ENCODE peak calls at places on chromosomes 13 and 19, in ten cellular contexts. J is Peyer's patch, Q is AG09319, T is dorsolateral prefrontal cortex, M is HFFc6, F is GM23338, S is fibroblast of pulmonary artery, I is OCI-LY7, B is kidney, X is neural crest cell. P is an unnamed sample.

GRCh38 chr13:85970727-85971126 is 171.5 kb upstream of the SLITRK6 start:
- DNase-seq in J (no peak), Q (no peak), T (no peak), M (no peak), F (no peak), S (peak; percentile 48), I (no peak), B (no peak), X (no peak), P (no peak)

GRCh38 chr19:13902993-13903555 is 2.8 kb downstream of the BRME1 start:
- DNase-seq in J (no peak), Q (no peak), T (no peak), M (no peak), F (peak; percentile 65), S (peak; percentile 20), I (peak; percentile 51), B (no peak), X (no peak), P (no peak)

GRCh38 chr13:84121456-84121855 is 239.2 kb upstream of the SLITRK1 start:
- DNase-seq in J (no peak), Q (no peak), T (no peak), M (peak; percentile 36), F (no peak), S (peak; percentile 21), I (no peak), B (no peak), X (no peak), P (no peak)

GRCh38 chr13:37811441-37811840 is 58.1 kb downstream of the TRPC4 start:
- DNase-seq in J (no peak), Q (no peak), T (no peak), M (no peak), F (no peak), S (peak; percentile 35), I (no peak), B (no peak), X (no peak), P (no peak)

GRCh38 chr13:111502957-111503356 is 182.5 kb downstream of the TEX29 start:
- DNase-seq in J (no peak), Q (no peak), T (no peak), M (no peak), F (no peak), S (no peak), I (no peak), B (peak; percentile 37), X (no peak), P (no peak)

GRCh38 chr19:48890551-48890950 is 8.0 kb downstream of the TULP2 start:
- DNase-seq in J (no peak), Q (no peak), T (no peak), M (no peak), F (no peak), S (no peak), I (no peak), B (no peak), X (no peak), P (no peak)

GRCh38 chr13:21849323-21849722 is 178.4 kb downstream of the FGF9 start:
- DNase-seq in J (peak; percentile 62), Q (no peak), T (no peak), M (no peak), F (peak; percentile 79), S (peak; percentile 1), I (peak; percentile 39), B (no peak), X (no peak), P (peak; percentile 17)

GRCh38 chr13:51729853-51730553 is 74.0 kb downstream of the DHRS12 start:
- DNase-seq in J (no peak), Q (no peak), T (no peak), M (peak; percentile 85), F (no peak), S (peak; percentile 90), I (no peak), B (no peak), X (no peak), P (no peak)

GRCh38 chr13:68304287-68304893 is 1074.3 kb upstream of the PCDH9 start:
- DNase-seq in J (no peak), Q (no peak), T (no peak), M (no peak), F (peak; percentile 54), S (peak; percentile 19), I (peak; percentile 6), B (no peak), X (no peak), P (peak; percentile 11)

GRCh38 chr13:110546389-110546788 is 15.1 kb downstream of the RAB20 start:
- DNase-seq in J (no peak), Q (no peak), T (no peak), M (no peak), F (no peak), S (no peak), I (no peak), B (peak; percentile 40), X (no peak), P (no peak)

GRCh38 chr19:17775991-17776803 is 18.7 kb upstream of the B3GNT3 start:
- DNase-seq in J (peak; percentile 88), Q (no peak), T (no peak), M (no peak), F (no peak), S (no peak), I (no peak), B (no peak), X (no peak), P (no peak)

GRCh38 chr13:44011036-44011435 is 131.3 kb downstream of the LACC1 start:
- DNase-seq in J (no peak), Q (no peak), T (no peak), M (no peak), F (no peak), S (no peak), I (no peak), B (peak; percentile 72), X (no peak), P (no peak)

GRCh38 chr19:1648926-1649541 is 3.4 kb downstream of the TCF3 start:
- DNase-seq in J (peak; percentile 73), Q (no peak), T (no peak), M (no peak), F (no peak), S (no peak), I (no peak), B (peak; percentile 71), X (no peak), P (no peak)

GRCh38 chr13:85099245-85099644 is 700.0 kb downstream of the SLITRK6 start:
- DNase-seq in J (no peak), Q (no peak), T (no peak), M (no peak), F (no peak), S (no peak), I (no peak), B (no peak), X (no peak), P (no peak)

GRCh38 chr19:10335149-10336053 is 2.1 kb upstream of the RAVER1 start:
- DNase-seq in J (no peak), Q (no peak), T (no peak), M (no peak), F (peak; percentile 52), S (no peak), I (no peak), B (no peak), X (no peak), P (peak; percentile 18)
- TF ChIP-seq CTCF in J (no peak), Q (no peak), T (no peak), M (no peak), F (peak; percentile 46), S (no peak), I (peak; percentile 50), B (no peak), X (peak; percentile 16), P (no peak)

GRCh38 chr13:96966415-96967102 is 27.7 kb downstream of the OXGR1 start:
- DNase-seq in J (no peak), Q (no peak), T (no peak), M (no peak), F (no peak), S (no peak), I (no peak), B (no peak), X (no peak), P (no peak)

GRCh38 chr13:96960379-96960778 is 33.9 kb downstream of the OXGR1 start:
- DNase-seq in J (no peak), Q (no peak), T (no peak), M (no peak), F (no peak), S (no peak), I (no peak), B (no peak), X (no peak), P (no peak)

GRCh38 chr13:96967248-96967745 is 27.0 kb downstream of the OXGR1 start:
- DNase-seq in J (no peak), Q (no peak), T (no peak), M (no peak), F (peak; percentile 72), S (peak; percentile 6), I (peak; percentile 4), B (no peak), X (no peak), P (no peak)

GRCh38 chr13:96968027-96968426 is 26.2 kb downstream of the OXGR1 start:
- DNase-seq in J (no peak), Q (no peak), T (no peak), M (no peak), F (no peak), S (no peak), I (no peak), B (no peak), X (no peak), P (no peak)

DNA sequence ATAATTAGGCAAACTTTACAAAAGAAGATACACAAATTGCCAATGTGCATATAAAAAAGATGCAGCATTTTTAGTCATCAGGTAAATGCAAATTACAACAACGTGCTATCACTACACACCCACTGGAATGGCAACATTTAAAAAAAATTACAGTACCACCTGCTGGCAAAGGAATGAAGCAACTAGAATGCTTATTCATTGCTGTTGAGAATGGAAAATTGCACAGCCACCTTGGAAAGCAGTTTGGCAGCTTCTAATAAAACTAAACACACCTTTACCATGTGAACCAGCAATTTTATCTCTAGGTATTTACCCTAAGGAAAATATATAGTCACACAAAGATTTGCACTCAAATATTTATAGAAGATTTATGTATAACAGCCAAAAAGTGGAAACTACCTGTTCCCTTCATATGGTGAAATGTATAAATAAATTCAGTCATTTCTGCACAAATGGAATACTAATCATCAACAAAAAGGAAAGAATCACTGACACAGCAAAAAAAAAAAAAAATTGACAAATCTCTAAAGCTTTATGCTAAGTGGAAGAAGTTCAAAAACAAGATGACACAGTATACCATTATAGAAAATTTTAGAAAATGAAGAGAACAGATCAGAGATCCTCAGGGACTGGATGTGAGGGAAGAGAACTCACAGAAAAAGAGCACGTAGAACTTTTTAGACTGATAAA is 30.3 kb downstream of the OXGR1 start:
- DNase-seq in J (no peak), Q (no peak), T (no peak), M (no peak), F (no peak), S (no peak), I (no peak), B (no peak), X (no peak), P (no peak)
- TF ChIP-seq CTCF in J (no peak), Q (no peak), T (no peak), M (peak; percentile 31), F (peak; percentile 9), S (peak; percentile 7), I (peak; percentile 32), B (no peak), X (no peak), P (no peak)

GRCh38 chr13:102935896-102936321 is 90.1 kb downstream of the ERCC5 start:
- DNase-seq in J (no peak), Q (no peak), T (no peak), M (no peak), F (no peak), S (no peak), I (peak; percentile 26), B (no peak), X (no peak), P (no peak)
- TF ChIP-seq CTCF in J (no peak), Q (no peak), T (no peak), M (no peak), F (no peak), S (no peak), I (no peak), B (no peak), X (no peak), P (no peak)

GRCh38 chr19:5332501-5332900 is 8.1 kb downstream of the PTPRS start:
- DNase-seq in J (no peak), Q (no peak), T (no peak), M (no peak), F (no peak), S (no peak), I (no peak), B (no peak), X (no peak), P (no peak)
- TF ChIP-seq CTCF in J (no peak), Q (no peak), T (no peak), M (no peak), F (no peak), S (no peak), I (no peak), B (no peak), X (no peak), P (no peak)

P was measured in endothelial cell.